ENCODE peak calls at places on chromosomes 3 and 15, in nine cellular contexts. Z is NAMALWA; Q is substantia nigra; E is activated naive CD4-positive, alpha-beta T cell treated with anti-CD3 and anti-CD28 coated beads, Interleukin-2, amount 50 U/mL, for 16 hours; J is effector memory CD4-positive, alpha-beta T cell; K is NCI-H2081 treated with DMSO at 0.1 percent for 48 hours; G is stimulated activated CD4-positive, alpha-beta T cell treated with anti-CD3 and anti-CD28 coated beads, Interleukin-1b, Interleukin-23, amount 100 ng/mL, for 4 hours; D is GM19239; O is NCI-H460. R is an unnamed sample.

GRCh38 chr15:56869573-56869972 is 48.9 kb upstream of the TCF12 start:
- DNase-seq in J (no peak), E (no peak), Q (peak), Z (no peak), K (no peak), O (no peak), D (no peak), G (no peak), R (no peak)

GRCh38 chr3:72505539-72506430 is 342.5 kb downstream of the SHQ1 start:
- DNase-seq in J (no peak), O (no peak), Z (no peak), E (no peak), G (no peak), D (no peak), Q (no peak), K (no peak), R (no peak)

GRCh38 chr3:58324675-58325390 is 7.9 kb upstream of the PXK start:
- DNase-seq in Z (no peak), D (no peak), O (no peak), E (no peak), K (no peak), J (no peak), Q (no peak), G (no peak), R (no peak)

GRCh38 chr15:96181873-96182301 is 148.6 kb upstream of the NR2F2 start:
- DNase-seq in D (no peak), J (no peak), G (no peak), Q (no peak), E (no peak), O (no peak), Z (no peak), K (no peak), R (no peak)

GRCh38 chr3:122857019-122857418 is 62.1 kb downstream of the SLC49A4 start:
- DNase-seq in G (no peak), D (no peak), J (no peak), E (no peak), Q (no peak), K (no peak), Z (no peak), O (no peak), R (no peak)

GRCh38 chr3:25678581-25678980 is 13.9 kb upstream of the TOP2B start:
- DNase-seq in Q (no peak), E (no peak), O (no peak), D (no peak), Z (no peak), J (no peak), G (no peak), K (no peak), R (no peak)

GRCh38 chr3:38587548-38588131 is 61.8 kb downstream of the SCN5A start:
- DNase-seq in Z (no peak), E (no peak), D (no peak), J (no peak), Q (no peak), K (no peak), O (no peak), G (no peak), R (no peak)

GRCh38 chr3:32467333-32468070 is 35.1 kb downstream of the CMTM6 start:
- DNase-seq in G (peak), Z (peak), O (peak), Q (peak), E (peak), K (peak), J (peak), D (peak), R (peak)

GRCh38 chr3:126544596-126545281 is 14.0 kb downstream of the C3orf22 start:
- DNase-seq in J (no peak), K (no peak), Z (no peak), D (no peak), Q (no peak), G (no peak), O (no peak), E (no peak), R (no peak)

GRCh38 chr15:73752817-73753214 is 335 bp downstream of the INSYN1 start:
- DNase-seq in J (no peak), K (no peak), G (no peak), E (no peak), D (no peak), Q (no peak), O (no peak), Z (no peak), R (no peak)

GRCh38 chr3:116064646-116065045 is 380.6 kb downstream of the LSAMP start:
- DNase-seq in Z (no peak), G (no peak), E (no peak), O (no peak), D (no peak), J (no peak), Q (no peak), K (no peak), R (no peak)

GRCh38 chr15:34650177-34650576 is 66.7 kb upstream of the GOLGA8B start:
- DNase-seq in K (no peak), O (no peak), D (no peak), Z (no peak), E (no peak), Q (no peak), G (no peak), J (no peak), R (no peak)

GRCh38 chr15:76894174-76894573 is 11.0 kb downstream of the SCAPER start:
- DNase-seq in Z (no peak), G (no peak), Q (no peak), E (no peak), K (no peak), D (no peak), O (no peak), J (no peak), R (no peak)

GRCh38 chr3:69423756-69424155 is 37.9 kb upstream of the FRMD4B start:
- DNase-seq in J (no peak), G (no peak), O (no peak), Q (no peak), E (no peak), Z (no peak), K (no peak), D (no peak), R (no peak)

GRCh38 chr15:63198752-63199250 is 9.4 kb downstream of the RAB8B start:
- DNase-seq in O (peak), D (no peak), Z (no peak), E (no peak), Q (no peak), G (no peak), J (no peak), K (no peak), R (no peak)

GRCh38 chr3:171741377-171741776 is 68.9 kb downstream of the PLD1 start:
- DNase-seq in J (no peak), Z (no peak), K (no peak), D (no peak), Q (no peak), O (no peak), E (no peak), G (no peak), R (no peak)

GRCh38 chr3:59818-60217 is 136.7 kb upstream of the CHL1 start:
- DNase-seq in Q (no peak), K (no peak), J (no peak), D (no peak), G (no peak), Z (no peak), O (no peak), E (no peak), R (no peak)

GRCh38 chr3:134197681-134198261 is 52.9 kb downstream of the RYK start:
- DNase-seq in D (peak), Z (peak), O (peak), G (peak), J (no peak), E (no peak), K (no peak), Q (no peak), R (no peak)

GRCh38 chr15:92953569-92953968 is 53.4 kb downstream of the CHD2 start:
- DNase-seq in Z (no peak), E (no peak), Q (no peak), O (no peak), D (no peak), J (no peak), K (no peak), G (no peak), R (no peak)

GRCh38 chr15:90893175-90894090 is 9.1 kb downstream of the FES start:
- DNase-seq in O (no peak), Z (peak), E (no peak), J (no peak), K (no peak), G (no peak), D (no peak), Q (no peak), R (no peak)

GRCh38 chr3:42151596-42152145 is 60.5 kb downstream of the TRAK1 start:
- DNase-seq in K (no peak), D (no peak), Q (no peak), Z (no peak), J (no peak), G (no peak), O (no peak), E (no peak), R (no peak)

GRCh38 chr15:50627351-50628055 is 59.1 kb downstream of the TRPM7 start:
- DNase-seq in J (no peak), K (no peak), D (no peak), Q (no peak), E (no peak), Z (no peak), G (no peak), O (no peak), R (no peak)

GRCh38 chr15:84953136-84953535 is 28.5 kb upstream of the PDE8A start:
- DNase-seq in O (no peak), D (no peak), K (no peak), Q (no peak), G (no peak), Z (no peak), J (no peak), E (no peak), R (no peak)

GRCh38 chr3:194773216-194773615 is 87.5 kb downstream of the FAM43A start:
- DNase-seq in D (no peak), Q (no peak), J (no peak), Z (no peak), K (no peak), E (no peak), G (no peak), O (no peak), R (no peak)

GRCh38 chr3:15557511-15557946 is 36.0 kb upstream of the COLQ start:
- DNase-seq in Z (peak), E (peak), O (peak), Q (no peak), D (peak), J (peak), G (peak), K (peak), R (peak)

GRCh38 chr3:175386630-175387029 is 527.5 kb downstream of the NAALADL2 start:
- DNase-seq in J (no peak), E (no peak), D (no peak), K (no peak), O (peak), G (no peak), Q (no peak), Z (no peak), R (no peak)

GRCh38 chr3:170496026-170496867 is 77.6 kb downstream of the CLDN11 start:
- DNase-seq in Z (no peak), K (no peak), G (no peak), E (no peak), O (no peak), Q (no peak), J (no peak), D (no peak), R (no peak)

GRCh38 chr3:16299746-16300145 is 34.7 kb downstream of the OXNAD1 start:
- DNase-seq in O (no peak), J (no peak), K (no peak), G (no peak), Z (no peak), Q (no peak), E (no peak), D (no peak), R (no peak)

GRCh38 chr3:72041531-72041930 is 256.6 kb upstream of the PROK2 start:
- DNase-seq in Q (peak), G (no peak), K (no peak), E (no peak), Z (no peak), O (no peak), J (no peak), D (no peak), R (no peak)

GRCh38 chr3:124837730-124838186 is 49.4 kb downstream of the ITGB5 start:
- DNase-seq in Q (no peak), K (no peak), E (no peak), O (peak), Z (no peak), J (no peak), D (no peak), G (no peak), R (no peak)

GRCh38 chr3:157130138-157130880 is 29.6 kb downstream of the CCNL1 start:
- DNase-seq in J (peak), Q (peak), G (peak), Z (peak), E (peak), D (no peak), K (peak), O (peak), R (no peak)

GRCh38 chr3:125132815-125133214 is 77.0 kb upstream of the HEG1 start:
- DNase-seq in K (no peak), J (no peak), Z (peak), G (no peak), D (no peak), E (no peak), O (no peak), Q (no peak), R (no peak)

GRCh38 chr15:80194914-80195313 is 42.1 kb downstream of the FAH start:
- DNase-seq in J (no peak), E (no peak), O (no peak), G (no peak), D (no peak), Z (no peak), Q (no peak), K (no peak), R (no peak)

R was measured in memory B cell.